ENCODE peak calls at places on chromosomes 2 and 18, in four cellular contexts. H is sigmoid colon, L is K562, Q is A549. Z is an unnamed sample.

GRCh38 chr18:48910972-48911545 is 39.7 kb downstream of the SMAD7 start:
- DNase-seq in H (peak; percentile 28), L (no peak), Q (no peak), Z (no peak)

GRCh38 chr18:33101316-33101715 is 328.5 kb upstream of the KLHL14 start:
- DNase-seq in H (no peak), L (no peak), Q (no peak), Z (no peak)

GRCh38 chr2:37168217-37168981 is 11.6 kb upstream of the EIF2AK2 start:
- DNase-seq in H (no peak), L (peak; percentile 61), Q (peak; percentile 60), Z (peak; percentile 55)

GRCh38 chr2:83517727-83518368 is 941.2 kb downstream of the SUCLG1 start:
- DNase-seq in H (no peak), L (no peak), Q (no peak), Z (peak; percentile 8)

GRCh38 chr18:10015941-10016819 is 102.4 kb downstream of the VAPA start:
- DNase-seq in H (peak; percentile 78), L (no peak), Q (no peak), Z (peak; percentile 58)

GRCh38 chr2:181621779-181622490 is 35.0 kb downstream of the CERKL start:
- DNase-seq in H (no peak), L (no peak), Q (no peak), Z (no peak)

GRCh38 chr2:22784586-22784985 is 600.4 kb upstream of the KLHL29 start:
- DNase-seq in H (no peak), L (no peak), Q (no peak), Z (no peak)

GRCh38 chr18:36066731-36067117 is 635 bp downstream of the RPRD1A start:
- DNase-seq in H (no peak), L (no peak), Q (no peak), Z (no peak)

GRCh38 chr2:162518894-162519293 is 175.0 kb downstream of the GCA start:
- DNase-seq in H (no peak), L (no peak), Q (no peak), Z (no peak)

GRCh38 chr18:3499498-3499897 is 49.5 kb downstream of the TGIF1 start:
- DNase-seq in H (no peak), L (no peak), Q (no peak), Z (no peak)

GRCh38 chr2:22701761-22702160 is 683.2 kb upstream of the KLHL29 start:
- DNase-seq in H (no peak), L (no peak), Q (no peak), Z (no peak)

GRCh38 chr2:81436256-81436655 is 1131.7 kb upstream of the LRRTM1 start:
- DNase-seq in H (no peak), L (no peak), Q (no peak), Z (no peak)

GRCh38 chr2:131016826-131017596 is 76.2 kb downstream of the FAM168B start:
- DNase-seq in H (no peak), L (no peak), Q (peak; percentile 85), Z (no peak)

GRCh38 chr18:74113711-74114110 is 33.9 kb downstream of the FBXO15 start:
- DNase-seq in H (no peak), L (no peak), Q (no peak), Z (no peak)

GRCh38 chr2:190840572-190841172 is 39.9 kb upstream of the GLS start:
- DNase-seq in H (no peak), L (no peak), Q (no peak), Z (no peak)

GRCh38 chr2:95240556-95240955 is 33.2 kb downstream of the ZNF892 start:
- DNase-seq in H (no peak), L (no peak), Q (no peak), Z (no peak)

GRCh38 chr18:60446821-60447220 is 74.2 kb upstream of the MC4R start:
- DNase-seq in H (no peak), L (no peak), Q (no peak), Z (no peak)

GRCh38 chr2:207117668-207118067 is 48.1 kb downstream of the KLF7 start:
- DNase-seq in H (no peak), L (no peak), Q (no peak), Z (no peak)

GRCh38 chr2:215429424-215429823 is 6.4 kb downstream of the FN1 start:
- DNase-seq in H (no peak), L (no peak), Q (no peak), Z (no peak)

GRCh38 chr2:185502351-185502750 is 236.3 kb upstream of the FSIP2 start:
- DNase-seq in H (no peak), L (no peak), Q (no peak), Z (peak; percentile 27)

GRCh38 chr2:8310557-8311455 is 371.1 kb upstream of the ID2 start:
- DNase-seq in H (no peak), L (no peak), Q (no peak), Z (no peak)

GRCh38 chr2:44100351-44100750 is 68.3 kb upstream of the PPM1B start:
- DNase-seq in H (peak; percentile 77), L (peak; percentile 38), Q (peak; percentile 60), Z (peak; percentile 90)

GRCh38 chr2:28658369-28658768 is 93.3 kb upstream of the PPP1CB start:
- DNase-seq in H (peak; percentile 49), L (no peak), Q (no peak), Z (no peak)

GRCh38 chr18:70491734-70492348 is 203.0 kb downstream of the SOCS6 start:
- DNase-seq in H (no peak), L (peak; percentile 57), Q (peak; percentile 61), Z (peak; percentile 49)

GRCh38 chr2:172101008-172101706 is 1.5 kb downstream of the DLX2 start:
- DNase-seq in H (no peak), L (no peak), Q (no peak), Z (no peak)
- H3K27ac ChIP-seq in H (no peak overlapping the region), L (no peak overlapping the region), Q (no peak overlapping the region), Z (no peak overlapping the region)

DNA sequence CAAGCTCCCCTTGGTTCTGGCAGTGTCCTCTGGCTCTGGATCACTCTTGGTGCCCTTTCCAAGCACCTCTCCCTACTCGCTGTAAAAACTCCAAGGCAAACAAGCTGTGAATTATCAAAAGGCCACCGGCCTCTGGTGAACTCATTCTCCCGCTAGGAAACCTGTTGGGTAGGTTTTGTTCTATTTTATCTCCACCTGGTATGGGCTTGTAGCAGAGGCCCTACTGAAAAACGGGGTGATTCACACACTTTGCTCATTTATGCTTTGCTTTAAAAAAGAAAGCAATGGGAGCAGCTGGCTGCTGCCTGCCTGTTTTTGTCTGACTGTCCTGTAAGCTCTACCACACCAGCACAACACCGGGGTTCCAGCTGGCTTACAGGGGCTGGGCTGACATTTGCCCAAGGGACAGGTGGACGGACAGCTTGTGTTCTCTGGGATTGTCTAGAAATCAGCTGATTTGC is 56.8 kb downstream of the SH3BP4 start:
- DNase-seq in H (no peak), L (no peak), Q (no peak), Z (peak; percentile 50)
- H3K27ac ChIP-seq in H (no peak overlapping the region), L (no peak overlapping the region), Q (no peak overlapping the region), Z (peak overlapping the region; percentile 90)

GRCh38 chr18:55161966-55162365 is 202.7 kb upstream of the CCDC68 start:
- DNase-seq in H (no peak), L (no peak), Q (no peak), Z (no peak)

GRCh38 chr18:55153346-55153745 is 194.1 kb upstream of the CCDC68 start:
- DNase-seq in H (no peak), L (no peak), Q (no peak), Z (no peak)

GRCh38 chr18:55158570-55158969 is 199.3 kb upstream of the CCDC68 start:
- DNase-seq in H (no peak), L (no peak), Q (no peak), Z (no peak)

GRCh38 chr18:55163550-55163949 is 204.3 kb upstream of the CCDC68 start:
- DNase-seq in H (no peak), L (peak; percentile 63), Q (no peak), Z (no peak)

GRCh38 chr18:55159027-55159426 is 199.8 kb upstream of the CCDC68 start:
- DNase-seq in H (no peak), L (no peak), Q (no peak), Z (no peak)
- H3K27ac ChIP-seq in H (no peak overlapping the region), L (no peak overlapping the region), Q (no peak overlapping the region), Z (no peak overlapping the region)

GRCh38 chr2:26075173-26075572 is 41.3 kb downstream of the RAB10 start:
- DNase-seq in H (no peak), L (peak; percentile 35), Q (no peak), Z (no peak)
- H3K27ac ChIP-seq in H (no peak overlapping the region), L (peak overlapping the region; percentile 65), Q (peak overlapping the region; percentile 15), Z (no peak overlapping the region)

GRCh38 chr2:68420254-68420910 is 46.7 kb downstream of the FBXO48 start:
- DNase-seq in H (no peak), L (peak; percentile 57), Q (no peak), Z (no peak)

GRCh38 chr2:68426446-68426845 is 40.6 kb downstream of the FBXO48 start:
- DNase-seq in H (no peak), L (no peak), Q (no peak), Z (no peak)

GRCh38 chr2:68425503-68425902 is 41.6 kb downstream of the FBXO48 start:
- DNase-seq in H (no peak), L (no peak), Q (no peak), Z (no peak)

GRCh38 chr2:68426885-68427579 is 40.1 kb downstream of the FBXO48 start:
- DNase-seq in H (no peak), L (no peak), Q (peak; percentile 37), Z (no peak)

GRCh38 chr2:68423966-68424650 is 43.0 kb downstream of the FBXO48 start:
- DNase-seq in H (no peak), L (peak; percentile 33), Q (no peak), Z (no peak)
- H3K27ac ChIP-seq in H (no peak overlapping the region), L (peak overlapping the region; percentile 4), Q (no peak overlapping the region), Z (no peak overlapping the region)

GRCh38 chr2:120539937-120540718 is 194.2 kb downstream of the INHBB start:
- DNase-seq in H (peak; percentile 77), L (no peak), Q (peak; percentile 43), Z (peak; percentile 61)

GRCh38 chr2:120541972-120542670 is 193.5 kb upstream of the GLI2 start:
- DNase-seq in H (no peak), L (no peak), Q (no peak), Z (no peak)

GRCh38 chr2:120539421-120539936 is 193.5 kb downstream of the INHBB start:
- DNase-seq in H (peak; percentile 61), L (no peak), Q (no peak), Z (no peak)

GRCh38 chr2:120541553-120541932 is 194.1 kb upstream of the GLI2 start:
- DNase-seq in H (no peak), L (no peak), Q (no peak), Z (no peak)

GRCh38 chr2:120540719-120541552 is 194.7 kb upstream of the GLI2 start:
- DNase-seq in H (no peak), L (no peak), Q (no peak), Z (no peak)
- H3K27ac ChIP-seq in H (peak overlapping the region; percentile 43), L (no peak overlapping the region), Q (peak overlapping the region; percentile 65), Z (peak overlapping the region; percentile 33)

DNA sequence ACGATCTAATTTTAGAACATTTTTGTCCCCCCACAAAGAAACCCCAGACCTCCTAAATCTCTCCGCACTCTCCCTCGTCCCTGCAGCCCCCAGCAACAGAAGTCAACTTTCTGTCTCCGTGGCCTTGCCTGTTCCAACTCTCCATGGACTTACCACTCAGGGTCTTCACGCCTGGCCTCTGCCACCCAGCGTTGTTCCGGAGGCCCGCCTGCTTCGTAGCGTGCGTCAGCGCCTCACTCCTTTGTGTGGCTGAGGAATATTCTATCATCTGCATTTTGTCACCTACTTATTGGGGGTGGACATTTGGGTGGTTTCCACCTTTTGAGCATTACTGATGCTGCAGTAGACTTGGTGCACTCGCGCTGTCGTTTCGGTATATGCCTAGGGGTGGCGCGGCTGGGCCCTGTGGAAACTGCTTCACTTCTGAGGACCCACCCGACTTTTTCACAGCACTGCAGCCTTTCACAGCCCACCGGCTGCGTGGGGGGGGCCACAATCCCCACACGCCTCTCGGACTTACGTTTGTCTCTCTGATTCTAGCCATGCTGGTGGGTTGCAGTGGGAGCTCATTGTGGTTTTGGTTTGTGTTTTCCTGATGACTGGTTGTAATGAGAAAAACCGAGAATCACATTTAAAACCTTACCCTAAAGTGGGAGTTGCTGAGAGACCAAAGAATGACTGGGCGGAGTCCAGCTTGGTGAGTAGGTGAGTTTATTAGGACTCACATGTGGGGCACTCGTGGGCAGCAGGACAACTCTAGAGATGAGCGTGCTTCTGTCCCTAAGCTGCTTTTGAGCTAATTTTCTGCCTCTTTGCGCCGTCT is 1.4 kb upstream of the HSBP1L1 start:
- DNase-seq in H (peak; percentile 43), L (no peak), Q (no peak), Z (no peak)
- H3K27ac ChIP-seq in H (no peak overlapping the region), L (no peak overlapping the region), Q (no peak overlapping the region), Z (no peak overlapping the region)

Z was measured in WERI-Rb-1.